ENCODE peak calls at places on chromosomes 12 and 14, in nine cellular contexts. N is effector memory CD4-positive, alpha-beta T cell; L is lower lobe of right lung; P is aorta; F is SK-N-SH; Z is CD8-positive, alpha-beta T cell; E is A549; H is CD8-positive, alpha-beta memory T cell; Q is tibial nerve. W is an unnamed sample.

GRCh38 chr12:666766-667308 is 3.6 kb upstream of the NINJ2 start:
- DNase-seq in H (peak; percentile 58), P (no peak), L (no peak), N (no peak), E (no peak), F (no peak), Q (no peak), Z (no peak), W (no peak)

GRCh38 chr14:66381765-66382164 is 104.4 kb upstream of the CCDC196 start:
- DNase-seq in N (no peak), P (no peak), Z (no peak), E (no peak), H (no peak), Q (no peak), F (no peak), L (no peak), W (no peak)

GRCh38 chr12:92000587-92000986 is 145.1 kb downstream of the BTG1 start:
- DNase-seq in E (no peak), F (no peak), N (no peak), Q (no peak), P (no peak), L (no peak), H (no peak), Z (no peak), W (no peak)

GRCh38 chr12:25756974-25757665 is 201.4 kb upstream of the RASSF8 start:
- DNase-seq in F (no peak), H (no peak), E (no peak), L (no peak), Z (no peak), N (no peak), Q (no peak), P (no peak), W (no peak)

GRCh38 chr14:22164616-22165015 is 424.4 kb downstream of the DAD1 start:
- DNase-seq in F (no peak), Z (no peak), Q (no peak), P (no peak), L (no peak), N (no peak), E (no peak), H (no peak), W (no peak)

GRCh38 chr14:91414475-91415342 is 2.9 kb downstream of the CCDC88C start:
- DNase-seq in N (no peak), P (no peak), L (no peak), E (no peak), Z (no peak), Q (no peak), H (no peak), F (no peak), W (no peak)

GRCh38 chr12:82174936-82175335 is 183.3 kb downstream of the CCDC59 start:
- DNase-seq in N (no peak), Q (no peak), E (no peak), L (no peak), P (no peak), H (no peak), Z (no peak), F (no peak), W (no peak)

GRCh38 chr12:2212971-2213869 is 160.4 kb downstream of the CACNA1C start:
- DNase-seq in L (no peak), F (peak; percentile 81), Q (no peak), E (no peak), N (no peak), P (no peak), Z (no peak), H (no peak), W (no peak)

GRCh38 chr12:101619026-101619827 is 24.5 kb downstream of the MYBPC1 start:
- DNase-seq in N (no peak), E (no peak), L (no peak), F (no peak), P (no peak), H (no peak), Z (no peak), Q (no peak), W (no peak)

GRCh38 chr12:109310247-109311125 is 1.4 kb upstream of the FOXN4 start:
- DNase-seq in H (no peak), P (no peak), N (no peak), Q (no peak), L (no peak), Z (no peak), F (peak; percentile 60), E (no peak), W (no peak)

GRCh38 chr14:61891251-61891650 is 129.0 kb downstream of the SNAPC1 start:
- DNase-seq in N (no peak), F (no peak), L (no peak), E (no peak), P (no peak), Q (no peak), Z (no peak), H (no peak), W (no peak)

GRCh38 chr12:92953747-92954146 is 24.7 kb upstream of the EEA1 start:
- DNase-seq in Q (no peak), H (no peak), L (no peak), N (no peak), P (no peak), F (no peak), E (no peak), Z (no peak), W (no peak)

GRCh38 chr12:93387780-93388179 is 10.1 kb downstream of the NUDT4 start:
- DNase-seq in P (no peak), L (no peak), N (no peak), F (no peak), H (no peak), Z (no peak), E (no peak), Q (no peak), W (no peak)

GRCh38 chr12:104303538-104304151 is at the start of gene EID3:
- DNase-seq in L (peak; percentile 93), Q (peak; percentile 71), E (peak; percentile 90), N (peak; percentile 87), P (peak; percentile 95), Z (peak; percentile 87), F (peak; percentile 80), H (peak; percentile 92), W (peak; percentile 80)

GRCh38 chr14:57085801-57086200 is 182.9 kb downstream of the EXOC5 start:
- DNase-seq in Q (no peak), H (no peak), P (no peak), F (peak; percentile 9), N (no peak), E (no peak), Z (no peak), L (no peak), W (no peak)

GRCh38 chr12:102953221-102953620 is 4.3 kb upstream of the ASCL1 start:
- DNase-seq in Q (no peak), E (no peak), F (no peak), H (no peak), P (no peak), L (no peak), N (no peak), Z (no peak), W (no peak)

GRCh38 chr14:60510976-60511599 is 2.1 kb downstream of the SIX6 start:
- DNase-seq in F (peak; percentile 52), Z (no peak), L (no peak), E (no peak), Q (no peak), P (no peak), H (no peak), N (no peak), W (no peak)

GRCh38 chr12:30763053-30763452 is 8.3 kb upstream of the CAPRIN2 start:
- DNase-seq in Q (no peak), F (no peak), P (no peak), E (no peak), L (no peak), N (no peak), H (no peak), Z (no peak), W (no peak)

GRCh38 chr12:68773582-68773981 is 27.6 kb downstream of the SLC35E3 start:
- DNase-seq in P (no peak), L (no peak), Q (no peak), H (no peak), N (no peak), Z (no peak), E (no peak), F (no peak), W (no peak)
- H3K27ac ChIP-seq in P (no peak overlapping the region), L (no peak overlapping the region), Q (no peak overlapping the region), H (no peak overlapping the region), N (no peak overlapping the region), Z (no peak overlapping the region), E (no peak overlapping the region), F (no peak overlapping the region), W (no peak overlapping the region)

GRCh38 chr12:128816643-128816920 is 7.2 kb downstream of the SLC15A4 start:
- DNase-seq in F (no peak), L (no peak), Z (no peak), Q (no peak), N (no peak), E (no peak), P (no peak), H (no peak), W (no peak)
- H3K4me1 ChIP-seq in F (peaks cover 7% of the 10 kb centered on the region), L (peaks cover 41% of the 10 kb centered on the region), Z (peaks cover 43% of the 10 kb centered on the region), Q (peaks cover 73% of the 10 kb centered on the region), N (no peaks in the 10 kb centered on the region), E (peaks cover 9% of the 10 kb centered on the region), P (peaks cover 11% of the 10 kb centered on the region), H (peaks cover 51% of the 10 kb centered on the region), W (no peaks in the 10 kb centered on the region)

GRCh38 chr12:131355688-131356245 is 355.1 kb upstream of the SFSWAP start:
- DNase-seq in F (no peak), N (no peak), H (no peak), Q (no peak), Z (no peak), L (no peak), E (no peak), P (no peak), W (no peak)
- H3K27ac ChIP-seq in F (no peak overlapping the region), N (no peak overlapping the region), H (no peak overlapping the region), Q (peak overlapping the region; percentile 29), Z (no peak overlapping the region), L (no peak overlapping the region), E (no peak overlapping the region), P (no peak overlapping the region), W (no peak overlapping the region)

GRCh38 chr12:124359671-124360581 is 65.0 kb downstream of the RFLNA start:
- DNase-seq in H (no peak), F (peak; percentile 77), E (no peak), Z (no peak), N (no peak), L (peak; percentile 83), Q (peak; percentile 87), P (peak; percentile 91), W (peak; percentile 93)
- H3K4me1 ChIP-seq in H (no peaks in the 10 kb centered on the region), F (peaks cover 45% of the 10 kb centered on the region), E (peaks cover 26% of the 10 kb centered on the region), Z (no peaks in the 10 kb centered on the region), N (no peaks in the 10 kb centered on the region), L (peaks cover 16% of the 10 kb centered on the region), Q (peaks cover 92% of the 10 kb centered on the region), P (no peaks in the 10 kb centered on the region), W (peaks cover 29% of the 10 kb centered on the region)

GRCh38 chr12:7907009-7907408 is 29.0 kb downstream of the SLC2A3 start:
- DNase-seq in F (peak; percentile 28), H (no peak), E (peak; percentile 93), P (no peak), N (no peak), Q (peak; percentile 50), L (no peak), Z (peak; percentile 32), W (peak; percentile 13)
- H3K27ac ChIP-seq in F (no peak overlapping the region), H (no peak overlapping the region), E (peak overlapping the region; percentile 76), P (no peak overlapping the region), N (no peak overlapping the region), Q (no peak overlapping the region), L (no peak overlapping the region), Z (no peak overlapping the region), W (no peak overlapping the region)

W was measured in prostate gland.